ENCODE peak calls at places on chromosomes 7 and 10, in nine cellular contexts. K, G, F, D, T, J, H, M and L are unnamed samples.

GRCh38 chr7:124671976-124672375 is 93.6 kb downstream of the GPR37 start:
- DNase-seq in J (no peak), M (no peak), H (no peak), D (no peak), F (no peak), G (no peak), K (no peak), T (peak), L (peak)

GRCh38 chr10:47401210-47401609 is 17.1 kb upstream of the ZNF488 start:
- DNase-seq in D (no peak), F (no peak), K (no peak), G (no peak), M (no peak), T (no peak), J (no peak), H (no peak), L (no peak)

GRCh38 chr10:65675236-65675635 is 1250.6 kb upstream of the LRRTM3 start:
- DNase-seq in F (no peak), M (no peak), T (no peak), D (no peak), J (no peak), G (no peak), H (no peak), K (no peak), L (no peak)

GRCh38 chr7:130415019-130415418 is 25.8 kb downstream of the CEP41 start:
- DNase-seq in K (no peak), F (no peak), G (no peak), T (no peak), D (no peak), J (no peak), H (no peak), M (no peak), L (no peak)

GRCh38 chr7:13197501-13197900 is 510.1 kb downstream of the ARL4A start:
- DNase-seq in K (no peak), F (no peak), H (no peak), M (no peak), D (no peak), T (no peak), G (no peak), J (peak), L (no peak)

GRCh38 chr10:30505543-30506298 is 71.7 kb downstream of the MAP3K8 start:
- DNase-seq in K (no peak), H (no peak), J (no peak), G (no peak), M (no peak), F (no peak), D (no peak), T (no peak), L (no peak)

GRCh38 chr10:124250506-124250905 is 157.1 kb upstream of the CHST15 start:
- DNase-seq in J (no peak), T (no peak), K (no peak), M (no peak), G (peak), D (no peak), F (peak), H (no peak), L (no peak)

GRCh38 chr10:28897617-28898464 is 220.5 kb downstream of the BAMBI start:
- DNase-seq in K (no peak), J (peak), M (peak), G (no peak), T (no peak), F (peak), D (no peak), H (peak), L (no peak)

GRCh38 chr7:69599211-69599878 is 1.1 kb downstream of the AUTS2 start:
- DNase-seq in M (peak), D (peak), K (peak), T (peak), G (peak), J (peak), F (peak), H (no peak), L (no peak)

GRCh38 chr10:80498039-80498832 is 39.5 kb upstream of the SH2D4B start:
- DNase-seq in F (no peak), T (no peak), K (no peak), D (no peak), G (no peak), J (no peak), H (no peak), M (no peak), L (no peak)

GRCh38 chr7:30475580-30475979 is 3.0 kb downstream of the NOD1 start:
- DNase-seq in G (no peak), H (no peak), J (peak), K (no peak), T (no peak), D (no peak), M (no peak), F (no peak), L (no peak)

GRCh38 chr10:8586504-8586903 is 532.0 kb downstream of the GATA3 start:
- DNase-seq in K (no peak), M (no peak), T (peak), H (no peak), J (no peak), F (no peak), D (no peak), G (no peak), L (no peak)

GRCh38 chr10:28840202-28840601 is 162.9 kb downstream of the BAMBI start:
- DNase-seq in T (no peak), J (no peak), G (peak), K (no peak), D (no peak), H (no peak), M (no peak), F (no peak), L (no peak)

GRCh38 chr7:99839560-99840011 is 11.8 kb downstream of the CYP3A43 start:
- DNase-seq in D (no peak), J (no peak), K (peak), H (no peak), M (no peak), F (no peak), T (peak), G (peak), L (peak)

GRCh38 chr10:11813855-11814557 is 9.2 kb upstream of the PROSER2 start:
- DNase-seq in F (no peak), D (no peak), J (no peak), G (no peak), H (no peak), M (no peak), K (no peak), T (peak), L (no peak)

GRCh38 chr10:31526681-31527080 is 207.7 kb downstream of the ZEB1 start:
- DNase-seq in J (peak), F (peak), D (no peak), M (no peak), H (no peak), K (peak), T (no peak), G (no peak), L (no peak)

GRCh38 chr7:74523015-74523414 is 69.3 kb downstream of the GTF2IRD1 start:
- DNase-seq in D (no peak), T (no peak), K (no peak), M (no peak), J (no peak), H (no peak), G (no peak), F (no peak), L (no peak)

GRCh38 chr7:12386237-12386839 is 17.3 kb downstream of the VWDE start:
- DNase-seq in M (peak), D (no peak), G (no peak), F (no peak), T (no peak), J (no peak), H (no peak), K (no peak), L (no peak)

GRCh38 chr10:128151031-128151430 is 24.8 kb upstream of the MKI67 start:
- DNase-seq in M (peak), G (no peak), H (no peak), K (peak), F (no peak), T (no peak), J (no peak), D (no peak), L (no peak)

GRCh38 chr10:43427166-43427825 is 9.6 kb upstream of the ZNF487 start:
- DNase-seq in J (no peak), F (no peak), M (no peak), H (no peak), G (no peak), T (no peak), K (no peak), D (no peak), L (no peak)

GRCh38 chr10:75497997-75498797 is 66.8 kb downstream of the LRMDA start:
- DNase-seq in G (no peak), H (no peak), J (peak), T (no peak), D (no peak), K (no peak), F (peak), M (no peak), L (peak)

GRCh38 chr10:88926484-88927249 is 25.9 kb downstream of the ACTA2 start:
- DNase-seq in D (no peak), M (no peak), K (no peak), H (peak), J (peak), F (no peak), T (no peak), G (no peak), L (no peak)

GRCh38 chr7:16512097-16512496 is 14.5 kb upstream of the LRRC72 start:
- DNase-seq in G (peak), K (peak), T (no peak), H (no peak), M (no peak), J (no peak), D (no peak), F (no peak), L (no peak)

GRCh38 chr7:106774213-106774767 is 90.8 kb upstream of the PIK3CG start:
- DNase-seq in M (no peak), D (no peak), G (no peak), J (no peak), H (no peak), T (no peak), F (no peak), K (no peak), L (no peak)

GRCh38 chr10:50367732-50368131 is 116.4 kb upstream of the ASAH2 start:
- DNase-seq in F (no peak), H (no peak), K (peak), J (peak), T (no peak), G (peak), M (peak), D (no peak), L (no peak)

GRCh38 chr7:17530741-17531417 is 232.4 kb downstream of the AHR start:
- DNase-seq in F (no peak), J (no peak), D (no peak), G (no peak), K (peak), T (peak), M (peak), H (no peak), L (no peak)

GRCh38 chr10:86345296-86346168 is 21.1 kb downstream of the GRID1 start:
- DNase-seq in J (no peak), F (no peak), G (peak), D (peak), H (no peak), T (peak), M (peak), K (peak), L (peak)

GRCh38 chr7:27994639-27995038 is 186.0 kb downstream of the JAZF1 start:
- DNase-seq in K (no peak), H (no peak), T (no peak), M (no peak), F (no peak), G (no peak), J (peak), D (no peak), L (no peak)

GRCh38 chr7:151742713-151743480 is 134.0 kb downstream of the PRKAG2 start:
- DNase-seq in G (peak), F (peak), T (no peak), J (peak), K (peak), D (no peak), H (no peak), M (peak), L (no peak)
- H3K27ac ChIP-seq in G (peak), F (peak), T (no peak), J (peak), K (peak), D (no peak), H (peak), M (no peak), L (no peak)

GRCh38 chr10:36182059-36182654 is 540.1 kb upstream of the FZD8 start:
- DNase-seq in G (no peak), D (no peak), H (no peak), F (no peak), T (no peak), K (no peak), M (no peak), J (no peak), L (no peak)
- H3K27ac ChIP-seq in G (peak), D (no peak), H (peak), F (peak), T (no peak), K (no peak), M (no peak), J (no peak), L (no peak)

GRCh38 chr10:113027574-113028392 is 77.7 kb downstream of the TCF7L2 start:
- DNase-seq in H (no peak), F (no peak), T (no peak), D (no peak), K (peak), M (peak), G (peak), J (no peak), L (no peak)
- H3K27ac ChIP-seq in H (peak), F (peak), T (no peak), D (peak), K (peak), M (peak), G (peak), J (peak), L (no peak)

GRCh38 chr7:128755816-128756476 is 16.8 kb downstream of the CALU start:
- DNase-seq in K (no peak), H (no peak), F (no peak), T (no peak), G (no peak), D (no peak), J (peak), M (no peak), L (no peak)
- H3K27ac ChIP-seq in K (no peak), H (peak), F (peak), T (no peak), G (no peak), D (no peak), J (peak), M (no peak), L (no peak)

GRCh38 chr7:86972072-86972471 is 87.4 kb downstream of the ELAPOR2 start:
- DNase-seq in J (peak), K (peak), F (no peak), M (peak), G (peak), T (no peak), D (no peak), H (no peak), L (no peak)

GRCh38 chr7:86976958-86977357 is 82.5 kb downstream of the ELAPOR2 start:
- DNase-seq in K (no peak), F (no peak), H (no peak), M (no peak), T (no peak), G (no peak), D (no peak), J (no peak), L (no peak)

GRCh38 chr7:86978804-86979506 is 80.5 kb downstream of the ELAPOR2 start:
- DNase-seq in J (no peak), M (no peak), T (no peak), H (no peak), K (no peak), F (no peak), G (no peak), D (no peak), L (no peak)

GRCh38 chr7:86975449-86975848 is 84.0 kb downstream of the ELAPOR2 start:
- DNase-seq in D (no peak), T (no peak), H (no peak), M (no peak), K (no peak), G (no peak), J (no peak), F (peak), L (no peak)

DNA sequence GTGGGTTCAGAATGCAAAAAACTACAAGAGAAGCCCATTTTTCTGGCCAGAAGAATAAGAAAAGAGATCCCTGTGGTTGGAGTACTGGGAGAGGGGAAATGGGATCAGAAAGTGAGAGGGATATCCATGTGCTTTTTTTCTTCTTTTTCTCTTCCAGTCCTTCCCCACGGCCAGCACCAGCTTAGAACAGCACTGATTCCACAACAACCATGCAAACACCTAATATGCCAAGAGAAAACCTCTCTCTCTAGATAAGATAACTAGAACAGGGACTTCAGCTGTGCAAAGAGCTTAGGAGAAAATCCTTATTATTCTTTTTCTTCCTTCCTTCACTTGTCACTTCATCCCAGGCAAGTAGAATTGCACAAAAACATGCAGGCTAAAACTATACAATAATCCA is 83.5 kb downstream of the ELAPOR2 start:
- DNase-seq in J (no peak), M (no peak), G (no peak), T (no peak), F (no peak), D (no peak), K (no peak), H (no peak), L (no peak)
- H3K27ac ChIP-seq in J (no peak), M (peak), G (no peak), T (no peak), F (peak), D (no peak), K (no peak), H (no peak), L (no peak)

DNA sequence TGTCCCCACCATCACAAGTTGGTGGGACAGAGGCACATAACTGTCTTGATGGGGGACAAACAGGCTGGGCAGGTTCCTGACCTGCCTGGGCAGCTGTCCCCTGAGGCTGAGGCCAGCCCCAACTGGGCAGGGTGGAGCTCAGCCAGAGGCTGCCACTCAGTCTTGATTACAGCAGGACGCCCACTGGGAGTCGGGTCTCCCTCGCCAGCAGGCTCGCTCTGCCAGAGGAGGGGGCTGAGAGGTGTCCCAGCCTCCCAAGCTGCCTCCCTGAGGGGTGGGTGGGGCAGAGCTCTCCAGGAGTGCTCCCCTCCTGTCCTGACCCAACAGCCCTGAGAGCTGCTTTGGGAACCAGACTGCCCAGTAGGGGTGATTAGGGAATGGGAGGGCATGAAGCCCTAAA is 1.8 kb upstream of the CAMK2G start:
- DNase-seq in F (no peak), J (no peak), T (no peak), H (no peak), M (no peak), D (no peak), K (no peak), G (peak), L (no peak)
- H3K27ac ChIP-seq in F (no peak), J (no peak), T (peak), H (no peak), M (no peak), D (no peak), K (no peak), G (no peak), L (no peak)

GRCh38 chr10:132064771-132065437 is 842 bp upstream of the JAKMIP3 start:
- DNase-seq in F (no peak), K (no peak), J (no peak), H (no peak), G (no peak), M (no peak), D (peak), T (no peak), L (no peak)

GRCh38 chr10:132066812-132067211 is 1.1 kb downstream of the JAKMIP3 start:
- DNase-seq in T (no peak), G (no peak), F (no peak), D (peak), H (no peak), M (no peak), K (no peak), J (no peak), L (no peak)

GRCh38 chr10:132064082-132064755 is 1.5 kb upstream of the JAKMIP3 start:
- DNase-seq in H (no peak), K (no peak), M (no peak), D (peak), G (no peak), J (no peak), T (no peak), F (no peak), L (no peak)

GRCh38 chr10:132066186-132066585 is 440 bp downstream of the JAKMIP3 start:
- DNase-seq in M (no peak), H (no peak), G (no peak), K (no peak), J (peak), T (no peak), D (peak), F (no peak), L (no peak)

DNA sequence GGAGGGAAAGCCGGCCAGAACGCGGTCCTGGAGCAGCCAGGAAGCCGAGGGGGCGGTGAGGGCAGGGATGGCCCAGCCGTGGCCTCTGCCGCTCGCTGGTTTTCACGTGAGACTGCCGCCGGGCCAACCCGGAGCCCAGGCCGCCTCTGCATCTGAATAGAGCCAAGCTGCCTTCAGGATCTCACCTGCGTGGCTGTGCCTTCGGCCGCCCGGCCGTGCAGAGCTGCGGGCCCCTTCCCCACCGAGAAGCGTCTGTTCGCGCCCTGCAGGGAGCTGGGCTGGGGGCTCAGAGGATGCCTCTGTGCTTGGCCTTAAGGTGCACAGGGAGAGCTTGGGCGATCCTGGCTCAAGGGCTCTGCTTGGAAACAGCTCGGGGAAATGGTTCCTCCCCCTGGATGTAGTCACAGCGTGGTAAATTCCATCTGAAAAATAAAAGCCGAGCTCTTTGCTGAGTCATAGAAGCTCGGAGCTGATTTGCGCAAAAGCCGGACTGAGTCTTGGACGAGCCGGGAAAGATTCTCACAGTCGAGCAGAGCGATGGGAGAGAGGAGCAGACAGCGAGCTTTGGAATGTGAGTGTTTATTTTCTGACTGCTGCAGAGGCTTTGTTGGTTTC is at the start of gene JAKMIP3:
- DNase-seq in M (peak), T (peak), K (peak), F (peak), H (peak), G (peak), J (peak), D (peak), L (peak)
- H3K27ac ChIP-seq in M (no peak), T (peak), K (no peak), F (peak), H (peak), G (no peak), J (no peak), D (no peak), L (no peak)